ENCODE peak calls at places on chromosome 6, in six cellular contexts. B is C1 segment of cervical spinal cord, Z is B cell, C is Ammon's horn, H is pancreas, I is NB4. D is an unnamed sample.

GRCh38 chr6:35185302-35185681 is 28.5 kb upstream of the SCUBE3 start:
- DNase-seq in C (no peak), I (no peak), H (no peak), Z (no peak), B (no peak), D (peak)

GRCh38 chr6:28282923-28283322 is 1.6 kb downstream of the PGBD1 start:
- DNase-seq in I (peak), H (no peak), C (no peak), Z (no peak), B (no peak), D (no peak)

GRCh38 chr6:163170294-163170883 is 244.1 kb upstream of the QKI start:
- DNase-seq in I (peak), B (no peak), Z (no peak), H (no peak), C (no peak), D (no peak)

GRCh38 chr6:113825776-113826175 is 31.4 kb upstream of the MARCKS start:
- DNase-seq in H (peak), C (peak), I (no peak), Z (no peak), B (no peak), D (peak)

GRCh38 chr6:169867751-169868191 is 116.3 kb downstream of the ERMARD start:
- DNase-seq in B (no peak), Z (no peak), I (no peak), C (no peak), H (no peak), D (no peak)

GRCh38 chr6:108876929-108877775 is 28.9 kb downstream of the ARMC2 start:
- DNase-seq in I (no peak), Z (no peak), C (no peak), B (no peak), H (peak), D (peak)

GRCh38 chr6:92910636-92911035 is 508.7 kb downstream of the EPHA7 start:
- DNase-seq in I (no peak), B (no peak), H (no peak), Z (no peak), C (no peak), D (no peak)

GRCh38 chr6:45658958-45659357 is 281.2 kb upstream of the SUPT3H start:
- DNase-seq in I (no peak), C (peak), B (no peak), H (no peak), Z (no peak), D (no peak)

GRCh38 chr6:88870728-88871330 is 92.6 kb downstream of the RNGTT start:
- DNase-seq in H (no peak), I (peak), Z (peak), C (peak), B (no peak), D (peak)

GRCh38 chr6:31339210-31339609 is 17.8 kb downstream of the HLA-B start:
- DNase-seq in Z (no peak), B (no peak), C (no peak), I (no peak), H (no peak), D (no peak)

GRCh38 chr6:152206072-152206818 is 398.8 kb downstream of the ESR1 start:
- DNase-seq in B (no peak), Z (no peak), I (peak), C (peak), H (peak), D (peak)

GRCh38 chr6:41546866-41547798 is 951 bp downstream of the FOXP4 start:
- DNase-seq in H (peak), C (no peak), I (peak), Z (no peak), B (no peak), D (peak)

GRCh38 chr6:166958926-166959861 is 2.8 kb upstream of the RNASET2 start:
- DNase-seq in B (no peak), C (peak), Z (peak), H (no peak), I (peak), D (no peak)

GRCh38 chr6:7241709-7242645 is 71.0 kb downstream of the SSR1 start:
- DNase-seq in Z (no peak), C (no peak), I (no peak), B (no peak), H (no peak), D (peak)

GRCh38 chr6:24936641-24937317 is 1.0 kb upstream of the RIPOR2 start:
- DNase-seq in H (no peak), I (no peak), B (no peak), C (no peak), Z (peak), D (peak)

GRCh38 chr6:18501313-18502013 is 114.3 kb downstream of the RNF144B start:
- DNase-seq in C (peak), I (peak), B (no peak), Z (no peak), H (no peak), D (peak)

GRCh38 chr6:124970243-124970642 is 8.0 kb downstream of the RNF217 start:
- DNase-seq in C (peak), I (no peak), H (no peak), B (no peak), Z (no peak), D (peak)

GRCh38 chr6:159315562-159315961 is 146.4 kb downstream of the FNDC1 start:
- DNase-seq in Z (no peak), I (no peak), B (no peak), C (no peak), H (no peak), D (no peak)

GRCh38 chr6:5128351-5128750 is 43.2 kb downstream of the PPP1R3G start:
- DNase-seq in H (no peak), I (no peak), C (no peak), B (no peak), Z (no peak), D (no peak)

GRCh38 chr6:659179-659578 is 2.3 kb upstream of the HUS1B start:
- DNase-seq in C (no peak), H (no peak), B (no peak), Z (no peak), I (no peak), D (no peak)

GRCh38 chr6:109308018-109308492 is 74.2 kb downstream of the CD164 start:
- DNase-seq in H (peak), B (no peak), Z (no peak), I (peak), C (no peak), D (peak)

GRCh38 chr6:169172946-169173345 is 80.7 kb downstream of the THBS2 start:
- DNase-seq in Z (no peak), I (peak), C (peak), B (no peak), H (no peak), D (no peak)

GRCh38 chr6:167948716-167949115 is 48.8 kb upstream of the KIF25 start:
- DNase-seq in Z (no peak), I (no peak), B (no peak), H (no peak), C (no peak), D (no peak)

GRCh38 chr6:64249129-64249528 is 613.5 kb downstream of the PHF3 start:
- DNase-seq in B (no peak), Z (no peak), H (no peak), I (no peak), C (no peak), D (peak)

GRCh38 chr6:6834356-6835342 is 246.1 kb downstream of the LY86 start:
- DNase-seq in Z (no peak), H (no peak), I (peak), B (no peak), C (no peak), D (no peak)

GRCh38 chr6:57013501-57013900 is 33.0 kb upstream of the KIAA1586 start:
- DNase-seq in H (no peak), C (no peak), I (no peak), B (no peak), Z (no peak), D (peak)